ENCODE peak calls at places on chromosomes 12 and 14, in nine cellular contexts. T, P, D, A, H, V, F, X and Q are unnamed samples.
A peak's percentile ranks its signal among the peaks of the same experiment; 100 is the strongest.

GRCh38 chr12:116306968-116307367 is 29.5 kb upstream of the MED13L start:
- DNase-seq in F (no peak), X (no peak), V (no peak), D (no peak), T (no peak), P (no peak), A (no peak), H (no peak), Q (no peak)

GRCh38 chr12:102096855-102097254 is 23.1 kb downstream of the NUP37 start:
- DNase-seq in V (no peak), F (no peak), X (no peak), D (no peak), H (no peak), A (no peak), P (no peak), T (no peak), Q (no peak)

GRCh38 chr14:42872775-42873174 is 1266.1 kb downstream of the LRFN5 start:
- DNase-seq in P (no peak), H (no peak), F (no peak), A (no peak), T (no peak), V (no peak), X (no peak), D (no peak), Q (no peak)

GRCh38 chr14:70020350-70021170 is 141.3 kb downstream of the SMOC1 start:
- DNase-seq in D (no peak), X (no peak), F (no peak), H (no peak), T (peak; percentile 32), A (no peak), P (no peak), V (no peak), Q (no peak)

GRCh38 chr12:25056011-25056410 is 107.1 kb upstream of the BCAT1 start:
- DNase-seq in F (no peak), P (peak; percentile 60), X (no peak), T (no peak), H (no peak), V (no peak), A (no peak), D (no peak), Q (no peak)

GRCh38 chr14:20614038-20614840 is 23.1 kb upstream of the RNASE12 start:
- DNase-seq in X (peak; percentile 18), P (no peak), F (no peak), D (no peak), A (peak; percentile 22), H (no peak), V (no peak), T (no peak), Q (no peak)

GRCh38 chr12:3326156-3326849 is 164.7 kb upstream of the PRMT8 start:
- DNase-seq in V (no peak), X (no peak), A (no peak), T (no peak), F (no peak), D (no peak), H (no peak), P (no peak), Q (no peak)

GRCh38 chr14:61570961-61571299 is 124.4 kb upstream of the HIF1A start:
- DNase-seq in D (no peak), F (no peak), H (no peak), X (no peak), P (no peak), A (no peak), V (no peak), T (no peak), Q (no peak)

GRCh38 chr14:104708606-104709268 is 15.3 kb upstream of the ADSS1 start:
- DNase-seq in F (peak; percentile 78), T (peak; percentile 39), H (peak; percentile 40), A (peak; percentile 74), V (peak; percentile 86), P (peak; percentile 77), X (peak; percentile 76), D (peak; percentile 58), Q (peak; percentile 96)

GRCh38 chr14:67526676-67527459 is 6.2 kb upstream of the PLEKHH1 start:
- DNase-seq in T (peak; percentile 45), H (peak; percentile 14), P (peak; percentile 53), F (no peak), A (peak; percentile 53), V (no peak), X (peak; percentile 80), D (no peak), Q (peak; percentile 53)

GRCh38 chr12:45336762-45337596 is 121.1 kb downstream of the ANO6 start:
- DNase-seq in D (no peak), P (no peak), V (no peak), A (no peak), F (no peak), H (peak; percentile 90), X (no peak), T (peak; percentile 98), Q (no peak)

GRCh38 chr12:50186667-50187066 is 19.5 kb upstream of the CERS5 start:
- DNase-seq in H (peak; percentile 64), X (no peak), P (no peak), D (no peak), T (peak; percentile 54), V (no peak), A (no peak), F (no peak), Q (no peak)

GRCh38 chr12:70555081-70555480 is 82.1 kb downstream of the PTPRB start:
- DNase-seq in F (no peak), V (no peak), H (no peak), P (no peak), A (no peak), D (no peak), T (no peak), X (no peak), Q (no peak)

GRCh38 chr14:67359319-67359774 is 257 bp downstream of the ATP6V1D start:
- DNase-seq in F (peak; percentile 10), P (no peak), A (no peak), D (no peak), H (peak; percentile 65), T (peak; percentile 63), X (peak; percentile 39), V (peak; percentile 65), Q (no peak)

GRCh38 chr12:101076940-101077351 is 133.1 kb downstream of the SLC5A8 start:
- DNase-seq in X (no peak), F (no peak), P (no peak), V (no peak), D (no peak), T (peak; percentile 29), H (no peak), A (no peak), Q (no peak)

GRCh38 chr12:67766370-67766769 is 117.8 kb downstream of the DYRK2 start:
- DNase-seq in X (peak; percentile 13), P (no peak), H (peak; percentile 83), V (no peak), T (peak; percentile 90), A (no peak), F (no peak), D (no peak), Q (no peak)

GRCh38 chr12:131353826-131354225 is 357.1 kb upstream of the SFSWAP start:
- DNase-seq in V (peak; percentile 35), F (no peak), X (no peak), P (no peak), H (no peak), A (no peak), T (no peak), D (no peak), Q (no peak)

GRCh38 chr14:90602088-90602687 is 205.4 kb downstream of the CALM1 start:
- DNase-seq in X (no peak), D (no peak), F (no peak), A (no peak), V (no peak), H (no peak), P (no peak), T (no peak), Q (no peak)

GRCh38 chr14:99685061-99685995 is 1.2 kb downstream of the CYP46A1 start:
- DNase-seq in D (no peak), X (no peak), T (no peak), F (no peak), H (no peak), A (no peak), P (peak; percentile 37), V (peak; percentile 57), Q (no peak)

GRCh38 chr12:49089831-49090773 is 4.5 kb downstream of the DHH start:
- DNase-seq in V (peak; percentile 72), A (peak; percentile 39), F (no peak), H (peak; percentile 36), D (peak; percentile 37), P (peak; percentile 46), T (peak; percentile 33), X (peak; percentile 36), Q (peak; percentile 34)
- TF ChIP-seq CTCF in V (peak; percentile 8), A (peak; percentile 47), F (peak; percentile 44), H (peak; percentile 53), D (peak; percentile 5), P (peak; percentile 68), T (peak; percentile 24), X (no peak), Q (peak; percentile 5)

DNA sequence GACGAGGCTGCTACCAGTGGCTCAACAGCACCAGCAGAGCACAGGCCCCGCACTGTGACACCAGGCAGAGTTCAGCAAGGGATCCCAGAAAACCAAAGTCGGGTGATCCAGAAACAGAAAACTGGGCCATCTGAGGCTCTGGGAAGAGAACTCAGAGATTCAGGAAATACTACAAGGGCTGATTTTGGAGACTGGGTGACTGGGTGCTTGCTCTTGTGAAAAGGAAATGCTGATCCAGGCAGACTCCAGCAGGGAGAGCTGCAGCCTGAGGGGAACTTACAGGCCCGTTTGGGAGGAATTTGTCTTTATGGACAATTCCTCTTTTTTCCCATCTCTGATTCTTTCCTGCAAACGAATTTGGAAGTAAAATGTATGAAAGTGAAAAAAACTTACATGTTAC is 28.2 kb downstream of the FOXN3 start:
- DNase-seq in V (peak; percentile 55), T (peak; percentile 43), X (no peak), A (no peak), H (peak; percentile 14), F (no peak), D (no peak), P (no peak), Q (no peak)
- TF ChIP-seq CTCF in V (no peak), T (peak; percentile 44), X (no peak), A (peak; percentile 16), H (peak; percentile 65), F (no peak), D (no peak), P (peak; percentile 25), Q (no peak)

GRCh38 chr12:56119361-56119796 is 1.3 kb downstream of the ZC3H10 start:
- DNase-seq in X (peak; percentile 93), T (peak; percentile 94), P (peak; percentile 84), H (peak; percentile 90), V (peak; percentile 88), F (peak; percentile 39), D (peak; percentile 75), A (peak; percentile 75), Q (peak; percentile 73)
- TF ChIP-seq CTCF in X (peak; percentile 82), T (peak; percentile 90), P (peak; percentile 94), H (peak; percentile 87), V (peak; percentile 86), F (peak; percentile 66), D (peak; percentile 83), A (peak; percentile 87), Q (peak; percentile 68)

DNA sequence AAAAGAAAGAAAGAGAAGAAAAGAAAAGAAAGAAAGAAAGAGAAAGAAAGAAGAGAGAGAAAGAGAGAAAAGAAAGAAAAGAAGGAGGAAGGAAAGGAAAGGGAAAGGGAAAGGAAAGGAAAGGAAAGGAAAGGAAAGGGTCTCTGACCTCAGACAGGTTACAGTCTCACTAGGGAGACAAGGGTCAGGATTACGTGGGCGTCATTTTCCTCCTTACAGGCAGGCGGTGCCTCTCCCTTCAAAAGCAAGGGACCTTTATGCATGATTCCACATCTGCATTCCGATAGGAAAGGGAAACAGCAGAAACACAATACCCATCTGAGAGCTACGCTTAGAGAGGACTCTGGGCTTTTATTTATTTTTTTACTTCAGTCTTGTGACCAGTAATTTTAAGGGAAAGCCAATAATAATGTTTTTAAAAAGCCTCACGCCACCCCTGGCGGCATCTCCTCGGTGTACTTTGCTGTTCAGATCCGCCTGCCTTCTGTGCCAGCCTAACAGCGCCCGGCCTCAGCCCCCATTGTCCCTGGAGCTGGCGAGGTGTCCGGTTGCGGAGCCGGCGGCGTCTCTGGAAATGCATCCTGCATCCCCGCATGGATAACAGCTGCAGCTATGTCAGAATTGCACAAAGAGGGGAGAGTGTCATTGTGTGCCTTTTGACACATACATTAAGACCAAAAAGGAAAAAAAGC is 882 bp upstream of the HIP1R start:
- DNase-seq in V (peak; percentile 83), P (no peak), A (no peak), T (peak; percentile 44), D (no peak), X (peak; percentile 71), F (peak; percentile 40), H (peak; percentile 51), Q (no peak)
- TF ChIP-seq CTCF in V (no peak), P (peak; percentile 38), A (peak; percentile 28), T (no peak), D (peak; percentile 4), X (no peak), F (peak; percentile 22), H (peak; percentile 35), Q (no peak)